ENCODE peak calls at places on chromosome 13, in ten cellular contexts. W is heart right ventricle, E is transverse colon, I is left ventricle myocardium inferior, M is fibroblast of lung, V is GM23248, S is Caco-2, Z is mammary epithelial cell, X is testis, T is breast epithelium. R is an unnamed sample. For H3K27me3 and H3K4me1, the result is how much of the 10 kb centered on the place peaks cover.

GRCh38 chr13:24618219-24618955 is 61.8 kb upstream of the ATP12A start:
- DNase-seq in W (no peak), E (peak), I (no peak), M (peak), V (no peak), S (no peak), Z (no peak), X (no peak), T (no peak), R (no peak)

GRCh38 chr13:80123945-80124344 is 217.0 kb downstream of the SPRY2 start:
- DNase-seq in W (no peak), E (no peak), I (no peak), M (no peak), V (no peak), S (no peak), Z (no peak), X (no peak), T (no peak), R (no peak)

GRCh38 chr13:65744761-65745160 is 1485.4 kb downstream of the PCDH9 start:
- DNase-seq in W (no peak), E (no peak), I (no peak), M (peak), V (no peak), S (no peak), Z (no peak), X (no peak), T (no peak), R (no peak)

GRCh38 chr13:80524447-80525215 is 183.7 kb upstream of the SPRY2 start:
- DNase-seq in W (no peak), E (no peak), I (no peak), M (peak), V (no peak), S (no peak), Z (no peak), X (no peak), T (no peak), R (no peak)

GRCh38 chr13:110340812-110341444 is 33.8 kb downstream of the COL4A2 start:
- DNase-seq in W (peak), E (peak), I (peak), M (peak), V (peak), S (no peak), Z (peak), X (peak), T (no peak), R (peak)

GRCh38 chr13:109654341-109655205 is 131.8 kb downstream of the IRS2 start:
- DNase-seq in W (no peak), E (no peak), I (no peak), M (no peak), V (no peak), S (no peak), Z (no peak), X (no peak), T (no peak), R (no peak)

GRCh38 chr13:100525453-100526298 is 62.9 kb downstream of the GGACT start:
- DNase-seq in W (no peak), E (no peak), I (no peak), M (no peak), V (no peak), S (no peak), Z (no peak), X (no peak), T (no peak), R (no peak)

GRCh38 chr13:66635526-66635925 is 594.6 kb downstream of the PCDH9 start:
- DNase-seq in W (no peak), E (no peak), I (no peak), M (peak), V (peak), S (no peak), Z (peak), X (no peak), T (no peak), R (no peak)

GRCh38 chr13:68027311-68027710 is 797.2 kb upstream of the PCDH9 start:
- DNase-seq in W (no peak), E (no peak), I (no peak), M (no peak), V (no peak), S (no peak), Z (no peak), X (no peak), T (no peak), R (no peak)

GRCh38 chr13:65149687-65150086 is 2080.4 kb downstream of the PCDH9 start:
- DNase-seq in W (no peak), E (no peak), I (no peak), M (no peak), V (no peak), S (no peak), Z (no peak), X (peak), T (no peak), R (no peak)

GRCh38 chr13:65336916-65337315 is 1893.2 kb downstream of the PCDH9 start:
- DNase-seq in W (no peak), E (no peak), I (no peak), M (peak), V (no peak), S (no peak), Z (no peak), X (no peak), T (no peak), R (no peak)

GRCh38 chr13:101881593-101881992 is 429.1 kb downstream of the ITGBL1 start:
- DNase-seq in W (no peak), E (no peak), I (no peak), M (no peak), V (no peak), S (no peak), Z (no peak), X (no peak), T (no peak), R (no peak)

GRCh38 chr13:34721631-34722144 is 220.4 kb upstream of the NBEA start:
- DNase-seq in W (no peak), E (no peak), I (no peak), M (no peak), V (no peak), S (no peak), Z (no peak), X (no peak), T (no peak), R (no peak)

GRCh38 chr13:45047394-45048328 is 58.3 kb downstream of the GPALPP1 start:
- DNase-seq in W (peak), E (peak), I (peak), M (peak), V (peak), S (peak), Z (peak), X (peak), T (peak), R (peak)

GRCh38 chr13:30569901-30570576 is 47.7 kb upstream of the USPL1 start:
- DNase-seq in W (peak), E (peak), I (no peak), M (peak), V (peak), S (no peak), Z (peak), X (peak), T (no peak), R (peak)

GRCh38 chr13:73025212-73026012 is 33.4 kb upstream of the KLF5 start:
- DNase-seq in W (no peak), E (no peak), I (no peak), M (peak), V (peak), S (no peak), Z (peak), X (no peak), T (no peak), R (no peak)

GRCh38 chr13:28475916-28476725 is 18.8 kb downstream of the FLT1 start:
- DNase-seq in W (no peak), E (no peak), I (no peak), M (peak), V (peak), S (no peak), Z (peak), X (no peak), T (no peak), R (no peak)

GRCh38 chr13:98504371-98504963 is 72.4 kb downstream of the STK24 start:
- DNase-seq in W (no peak), E (no peak), I (no peak), M (no peak), V (no peak), S (no peak), Z (no peak), X (no peak), T (no peak), R (no peak)

GRCh38 chr13:101569807-101570206 is 117.3 kb downstream of the ITGBL1 start:
- DNase-seq in W (no peak), E (no peak), I (no peak), M (no peak), V (no peak), S (no peak), Z (no peak), X (no peak), T (no peak), R (no peak)

GRCh38 chr13:73549717-73550116 is 490.9 kb downstream of the KLF5 start:
- DNase-seq in W (no peak), E (no peak), I (no peak), M (no peak), V (no peak), S (no peak), Z (no peak), X (no peak), T (no peak), R (no peak)

GRCh38 chr13:44759222-44759721 is 183.1 kb upstream of the TSC22D1 start:
- DNase-seq in W (no peak), E (peak), I (no peak), M (peak), V (peak), S (no peak), Z (peak), X (no peak), T (no peak), R (no peak)

GRCh38 chr13:86882107-86882506 is 789.1 kb upstream of the SLITRK5 start:
- DNase-seq in W (no peak), E (no peak), I (no peak), M (no peak), V (no peak), S (no peak), Z (no peak), X (no peak), T (no peak), R (no peak)

GRCh38 chr13:44382635-44383145 is 9.1 kb downstream of the SERP2 start:
- DNase-seq in W (no peak), E (peak), I (no peak), M (no peak), V (no peak), S (no peak), Z (no peak), X (peak), T (no peak), R (no peak)

GRCh38 chr13:36323951-36324566 is 22.1 kb downstream of the SPART start:
- DNase-seq in W (no peak), E (no peak), I (no peak), M (peak), V (no peak), S (no peak), Z (no peak), X (no peak), T (no peak), R (no peak)

GRCh38 chr13:28558126-28558525 is 63.2 kb upstream of the FLT1 start:
- DNase-seq in W (no peak), E (no peak), I (no peak), M (peak), V (peak), S (no peak), Z (no peak), X (no peak), T (no peak), R (no peak)

GRCh38 chr13:113586661-113587479 is 2.3 kb downstream of the TFDP1 start:
- DNase-seq in W (no peak), E (peak), I (no peak), M (no peak), V (no peak), S (peak), Z (no peak), X (peak), T (peak), R (no peak)

GRCh38 chr13:27338816-27339215 is 68.2 kb downstream of the RASL11A start:
- DNase-seq in W (no peak), E (no peak), I (no peak), M (no peak), V (peak), S (peak), Z (no peak), X (no peak), T (no peak), R (no peak)

DNA sequence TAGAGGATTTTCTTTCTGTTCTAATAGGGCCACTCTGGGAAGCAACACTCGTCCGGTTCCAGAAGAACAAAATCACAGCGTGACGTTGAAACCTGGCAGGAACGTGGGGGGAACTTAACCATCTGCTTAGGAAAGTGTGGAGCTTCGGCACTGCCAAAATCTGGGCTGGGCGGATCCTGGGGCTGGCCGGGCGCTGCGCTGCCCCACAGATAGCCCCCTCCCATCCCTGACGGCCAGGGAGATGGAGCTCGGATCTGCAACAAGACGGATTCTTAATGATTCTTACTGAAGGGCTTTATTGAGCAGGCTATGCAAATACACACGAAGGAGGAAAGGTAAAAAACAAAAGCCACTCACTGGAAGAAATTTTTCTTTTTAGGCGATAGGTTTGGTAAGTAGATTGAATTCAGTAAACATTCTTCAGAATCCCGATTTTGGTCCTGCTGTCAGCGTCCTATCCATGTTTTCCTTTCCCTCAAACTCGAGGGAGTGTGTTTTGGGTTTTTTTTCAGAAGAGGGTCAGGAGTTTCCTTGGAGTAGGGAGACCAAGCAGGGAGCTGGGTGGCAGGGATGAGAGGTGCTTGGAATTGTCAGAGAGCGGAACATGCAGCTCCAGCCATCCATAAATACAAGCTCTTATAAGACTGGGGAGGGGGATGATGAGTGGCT is 1.4 kb upstream of the PCDH8 start:
- DNase-seq in W (no peak), E (no peak), I (no peak), M (no peak), V (no peak), S (no peak), Z (no peak), X (no peak), T (no peak), R (no peak)
- H3K27me3 ChIP-seq in W (under half), E (half or more), I (half or more), M (under half), V (under half), S (under half), Z (half or more), X (under half), T (half or more), R (under half)

DNA sequence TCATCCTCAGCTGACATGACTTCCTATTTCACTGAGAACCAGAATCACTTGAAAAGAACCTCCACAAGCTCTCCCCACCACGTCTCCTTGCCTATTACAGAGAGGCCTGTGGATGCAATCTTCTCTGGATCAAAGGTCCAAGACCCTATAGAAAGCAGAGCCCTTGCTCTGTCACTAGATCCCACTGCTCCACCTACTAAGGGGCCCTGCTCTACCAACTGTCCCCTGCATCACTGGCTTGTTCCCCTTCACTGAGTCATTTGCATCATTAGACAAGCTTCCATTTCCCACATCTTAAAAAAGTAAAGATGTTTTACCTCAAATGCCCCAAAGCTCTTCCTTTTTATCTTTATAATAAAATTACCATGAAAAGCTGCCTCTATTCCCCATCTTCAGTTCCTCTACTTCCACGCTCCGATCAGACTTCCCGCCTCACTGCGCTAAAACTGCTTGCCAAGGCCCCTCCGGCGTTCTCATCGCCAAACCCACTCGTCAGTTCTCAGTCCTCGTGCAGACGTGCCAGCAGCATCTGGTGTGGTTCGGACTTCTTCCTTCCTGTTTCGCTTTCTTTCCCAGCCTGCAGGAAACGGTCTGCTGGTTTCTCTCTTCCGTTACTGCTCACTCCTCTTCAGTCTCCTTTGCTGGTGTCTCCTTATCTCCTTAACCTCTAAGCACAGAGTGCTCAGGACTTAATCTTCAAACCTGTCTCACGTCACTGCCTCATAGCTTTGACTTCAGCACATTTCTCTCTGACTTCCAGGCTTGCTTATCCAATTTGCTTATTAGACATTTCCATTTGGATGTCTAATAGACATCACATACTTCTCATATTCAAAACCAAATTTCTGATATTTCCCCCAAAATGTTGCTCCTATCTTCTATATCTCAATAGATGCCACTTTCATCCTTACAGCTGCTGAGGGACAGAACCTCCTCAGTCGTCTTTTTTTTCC is 40.5 kb downstream of the RCBTB2 start:
- DNase-seq in W (peak), E (peak), I (peak), M (no peak), V (peak), S (no peak), Z (peak), X (peak), T (no peak), R (no peak)
- H3K4me1 ChIP-seq in W (under half), E (under half), I (under half), M (under half), V (under half), S (under half), Z (under half), X (under half), T (under half), R (under half)

DNA sequence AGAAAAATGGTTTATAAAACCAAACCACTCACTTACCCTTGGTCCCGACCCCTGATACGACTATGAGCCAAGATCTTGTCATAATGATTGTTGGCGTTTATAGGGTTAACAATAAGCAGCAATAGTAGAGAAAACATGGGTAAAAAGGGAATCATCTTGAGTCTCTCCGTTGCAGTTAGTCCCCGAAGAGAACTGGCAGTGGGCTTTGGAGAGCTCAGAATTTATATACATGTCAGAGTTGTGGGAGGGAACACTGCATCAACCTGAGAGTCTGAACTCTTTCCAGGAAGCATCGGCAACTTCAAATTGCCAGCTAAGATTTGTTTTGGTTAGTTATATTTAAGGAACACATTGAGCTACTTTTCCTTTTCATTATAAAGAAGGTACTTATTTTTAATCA is at the start of gene POSTN:
- DNase-seq in W (no peak), E (no peak), I (no peak), M (peak), V (peak), S (no peak), Z (no peak), X (no peak), T (no peak), R (no peak)
- H3K4me3 ChIP-seq in W (no peak), E (no peak), I (peak), M (peak), V (peak), S (no peak), Z (no peak), X (no peak), T (peak), R (peak)

GRCh38 chr13:20832861-20833260 is 59.1 kb upstream of the EEF1AKMT1 start:
- DNase-seq in W (no peak), E (no peak), I (no peak), M (no peak), V (no peak), S (no peak), Z (no peak), X (no peak), T (no peak), R (no peak)
- H3K27me3 ChIP-seq in W (under half), E (under half), I (under half), M (under half), V (under half), S (under half), Z (under half), X (under half), T (under half), R (under half)

GRCh38 chr13:46604226-46604968 is 51.4 kb downstream of the LRCH1 start:
- DNase-seq in W (no peak), E (no peak), I (no peak), M (no peak), V (no peak), S (peak), Z (no peak), X (no peak), T (no peak), R (no peak)
- H3K4me1 ChIP-seq in W (under half), E (half or more), I (half or more), M (under half), V (under half), S (half or more), Z (under half), X (under half), T (under half), R (half or more)

GRCh38 chr13:112587359-112587766 is 590 bp downstream of the TUBGCP3 start:
- DNase-seq in W (peak), E (peak), I (peak), M (peak), V (peak), S (peak), Z (peak), X (peak), T (peak), R (peak)

GRCh38 chr13:112588490-112589297 is 741 bp upstream of the TUBGCP3 start:
- DNase-seq in W (no peak), E (no peak), I (no peak), M (no peak), V (no peak), S (no peak), Z (no peak), X (no peak), T (no peak), R (no peak)

GRCh38 chr13:112587767-112588489 is at the start of gene TUBGCP3:
- DNase-seq in W (peak), E (peak), I (peak), M (peak), V (peak), S (peak), Z (peak), X (peak), T (peak), R (peak)

GRCh38 chr13:112583592-112584277 is 4.2 kb downstream of the TUBGCP3 start:
- DNase-seq in W (peak), E (peak), I (peak), M (no peak), V (no peak), S (no peak), Z (no peak), X (peak), T (no peak), R (no peak)

GRCh38 chr13:112586334-112586733 is 1.6 kb downstream of the TUBGCP3 start:
- DNase-seq in W (no peak), E (no peak), I (no peak), M (no peak), V (no peak), S (no peak), Z (no peak), X (no peak), T (no peak), R (no peak)
- H3K4me3 ChIP-seq in W (no peak), E (no peak), I (no peak), M (no peak), V (peak), S (peak), Z (no peak), X (no peak), T (peak), R (no peak)

GRCh38 chr13:111532111-111532510 is 211.7 kb downstream of the TEX29 start:
- DNase-seq in W (no peak), E (no peak), I (no peak), M (no peak), V (no peak), S (no peak), Z (no peak), X (no peak), T (no peak), R (no peak)
- H3K27me3 ChIP-seq in W (under half), E (half or more), I (half or more), M (under half), V (under half), S (under half), Z (under half), X (under half), T (under half), R (under half)

DNA sequence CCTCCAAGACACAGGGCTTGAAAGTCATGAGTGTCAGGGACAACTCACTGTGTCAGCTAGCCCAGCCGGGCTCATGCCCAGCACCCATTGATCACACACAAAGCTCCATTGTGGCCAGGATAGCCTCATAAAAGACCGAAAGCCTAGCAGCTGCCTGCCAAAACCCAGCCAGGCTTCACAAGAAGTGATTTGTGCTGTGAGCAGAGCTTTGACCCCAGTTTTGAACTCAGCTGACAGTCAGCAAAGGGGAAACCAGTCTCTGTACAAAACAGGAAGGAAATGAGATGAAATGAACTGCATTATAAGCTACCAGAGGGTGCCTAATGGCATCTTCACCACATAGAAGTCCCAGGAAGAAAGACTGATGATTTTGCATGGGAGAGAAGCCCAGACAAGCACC is 2.9 kb upstream of the RUBCNL start:
- DNase-seq in W (no peak), E (peak), I (peak), M (no peak), V (no peak), S (no peak), Z (peak), X (peak), T (no peak), R (no peak)
- H3K4me1 ChIP-seq in W (under half), E (under half), I (under half), M (under half), V (under half), S (under half), Z (under half), X (under half), T (under half), R (under half)

GRCh38 chr13:74850893-74851292 is 631.1 kb downstream of the TBC1D4 start:
- DNase-seq in W (no peak), E (no peak), I (no peak), M (no peak), V (no peak), S (no peak), Z (no peak), X (no peak), T (no peak), R (no peak)
- H3K4me3 ChIP-seq in W (no peak), E (no peak), I (no peak), M (no peak), V (no peak), S (no peak), Z (no peak), X (no peak), T (no peak), R (no peak)